ENCODE peak calls at places on chromosomes 7 and 10, in six cellular contexts. One of them, this sample, is unnamed.

GRCh38 chr10:75870039-75870645 is 438.7 kb downstream of the LRMDA start:
- DNase-seq in left ventricle myocardium inferior: no peak
- DNase-seq in HuH-7.5: no peak
- DNase-seq in GM19239: no peak
- DNase-seq in HAP-1: no peak
- DNase-seq in HT1080: no peak
- DNase-seq in this sample: no peak

GRCh38 chr7:105014725-105015630 is 973 bp downstream of the KMT2E start:
- DNase-seq in HAP-1: peak
- DNase-seq in left ventricle myocardium inferior: no peak
- DNase-seq in HT1080: peak
- DNase-seq in HuH-7.5: peak
- DNase-seq in GM19239: no peak
- DNase-seq in this sample: peak

GRCh38 chr7:12690041-12690878 is 2.8 kb downstream of the ARL4A start:
- DNase-seq in HAP-1: no peak
- DNase-seq in GM19239: no peak
- DNase-seq in left ventricle myocardium inferior: no peak
- DNase-seq in HuH-7.5: no peak
- DNase-seq in HT1080: no peak
- DNase-seq in this sample: no peak

GRCh38 chr7:106358103-106358663 is 73.4 kb upstream of the NAMPT start:
- DNase-seq in HAP-1: no peak
- DNase-seq in left ventricle myocardium inferior: no peak
- DNase-seq in GM19239: no peak
- DNase-seq in HuH-7.5: no peak
- DNase-seq in HT1080: no peak
- DNase-seq in this sample: no peak

GRCh38 chr10:119022846-119023552 is 6.5 kb upstream of the NANOS1 start:
- DNase-seq in HT1080: peak
- DNase-seq in HuH-7.5: no peak
- DNase-seq in GM19239: no peak
- DNase-seq in HAP-1: no peak
- DNase-seq in left ventricle myocardium inferior: no peak
- DNase-seq in this sample: no peak

GRCh38 chr7:156073366-156074052 is 261.2 kb upstream of the SHH start:
- DNase-seq in HuH-7.5: no peak
- DNase-seq in HT1080: no peak
- DNase-seq in HAP-1: no peak
- DNase-seq in left ventricle myocardium inferior: no peak
- DNase-seq in GM19239: no peak
- DNase-seq in this sample: no peak

GRCh38 chr7:16504019-16504418 is 22.6 kb upstream of the LRRC72 start:
- DNase-seq in HuH-7.5: no peak
- DNase-seq in GM19239: no peak
- DNase-seq in HAP-1: no peak
- DNase-seq in HT1080: peak
- DNase-seq in left ventricle myocardium inferior: no peak
- DNase-seq in this sample: no peak

GRCh38 chr7:15889501-15889900 is 203.0 kb upstream of the MEOX2 start:
- DNase-seq in HAP-1: peak
- DNase-seq in left ventricle myocardium inferior: no peak
- DNase-seq in GM19239: no peak
- DNase-seq in HuH-7.5: peak
- DNase-seq in HT1080: peak
- DNase-seq in this sample: no peak

GRCh38 chr7:100407285-100408180 is 21.0 kb downstream of the ZCWPW1 start:
- DNase-seq in GM19239: peak
- DNase-seq in HT1080: peak
- DNase-seq in HAP-1: peak
- DNase-seq in left ventricle myocardium inferior: no peak
- DNase-seq in HuH-7.5: no peak
- DNase-seq in this sample: no peak